ENCODE peak calls at places on chromosomes 11 and 22, in seven cellular contexts. W is mesendoderm, Q is H9, F is neuronal stem cell, P is IMR-90, R is H1, O is mesenchymal stem cell. G is an unnamed sample.
A peak's percentile ranks its signal among the peaks of the same experiment; 100 is the strongest.

GRCh38 chr11:31812392-31813241 is 1.5 kb upstream of the PAX6 start:
- DNase-seq in R (no peak), P (no peak), F (no peak), W (peak; percentile 59), Q (no peak), O (peak; percentile 31), G (peak; percentile 25)

GRCh38 chr11:45751430-45751829 is 53.5 kb upstream of the SLC35C1 start:
- DNase-seq in P (no peak), Q (peak; percentile 55), W (peak; percentile 88), F (peak; percentile 73), R (no peak), O (no peak), G (no peak)

GRCh38 chr11:8218840-8219239 is 44.8 kb downstream of the LMO1 start:
- DNase-seq in F (no peak), O (no peak), R (no peak), P (no peak), Q (peak; percentile 60), W (no peak), G (no peak)

GRCh38 chr11:86938900-86939880 is 16.0 kb downstream of the FZD4 start:
- DNase-seq in R (no peak), O (peak; percentile 71), W (peak; percentile 77), Q (no peak), P (peak; percentile 68), F (peak; percentile 44), G (peak; percentile 82)

GRCh38 chr11:19101803-19102520 is 15.0 kb upstream of the ZDHHC13 start:
- DNase-seq in O (peak; percentile 25), R (no peak), P (no peak), W (no peak), F (no peak), Q (no peak), G (no peak)

GRCh38 chr22:37232140-37232998 is 11.7 kb downstream of the RAC2 start:
- DNase-seq in R (no peak), W (no peak), F (no peak), Q (no peak), O (no peak), P (no peak), G (no peak)

GRCh38 chr11:327581-327923 is 6.9 kb upstream of the IFITM3 start:
- DNase-seq in Q (no peak), O (no peak), P (no peak), R (no peak), F (no peak), W (no peak), G (no peak)

GRCh38 chr11:22539851-22540376 is 85.7 kb downstream of the FANCF start:
- DNase-seq in R (no peak), F (peak; percentile 4), W (peak; percentile 32), O (peak; percentile 18), P (peak; percentile 28), Q (no peak), G (no peak)

GRCh38 chr11:6926208-6927029 is at the start of gene ZNF215:
- DNase-seq in P (peak; percentile 81), O (peak; percentile 90), W (peak; percentile 97), R (peak; percentile 71), Q (peak; percentile 97), F (peak; percentile 78), G (peak; percentile 82)

GRCh38 chr11:125371451-125371935 is 124.6 kb downstream of the FEZ1 start:
- DNase-seq in W (peak; percentile 98), O (no peak), P (no peak), F (peak; percentile 79), R (peak; percentile 68), Q (peak; percentile 95), G (no peak)

GRCh38 chr11:9601041-9601875 is 27.8 kb downstream of the WEE1 start:
- DNase-seq in O (peak; percentile 82), W (peak; percentile 94), F (no peak), Q (peak; percentile 69), R (no peak), P (peak; percentile 89), G (no peak)

DNA sequence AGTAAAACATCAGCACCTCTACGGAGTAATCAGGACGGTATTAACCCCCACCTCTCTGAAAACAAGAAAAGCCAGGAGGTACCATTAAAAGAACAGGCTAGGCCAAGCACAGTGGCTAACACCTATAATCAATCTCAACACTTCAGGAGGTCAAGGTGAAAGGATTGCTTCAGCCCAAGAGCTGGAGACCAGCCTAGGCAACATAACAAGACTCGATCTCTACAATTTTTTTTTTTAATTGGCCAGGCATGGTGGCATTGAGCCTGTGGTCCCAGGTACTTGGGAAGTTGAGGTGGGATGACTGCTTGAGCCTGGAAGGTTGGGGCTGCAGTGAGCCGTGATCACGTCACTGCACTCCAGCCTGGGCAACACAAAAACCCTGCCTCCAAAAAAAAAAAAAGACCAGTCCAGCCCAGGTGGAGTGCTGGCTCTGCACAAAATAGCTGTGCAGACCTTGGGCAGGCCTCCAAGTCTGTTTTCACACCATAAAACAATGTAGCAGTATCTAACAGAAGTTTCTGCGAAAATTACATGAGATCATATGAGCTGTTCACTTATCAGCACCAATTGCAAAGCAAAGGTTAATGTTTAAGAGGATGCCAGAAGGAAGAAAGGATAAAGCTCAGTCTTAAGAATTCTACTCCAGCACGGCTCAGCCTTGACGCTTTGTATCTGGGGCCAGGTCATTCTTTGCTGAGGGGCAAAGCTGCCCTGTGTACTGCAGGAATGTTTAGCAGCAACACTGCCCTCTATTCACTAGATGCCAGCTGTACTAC is 14.8 kb downstream of the CHKA start:
- DNase-seq in F (no peak), Q (no peak), P (no peak), W (no peak), O (no peak), R (no peak), G (no peak)
- H2BK5ac ChIP-seq in F (no peak overlapping the region), Q (no peak overlapping the region), P (no peak overlapping the region), W (no peak overlapping the region), O (no peak overlapping the region), R (peak overlapping the region; percentile 35), G (no peak overlapping the region)

DNA sequence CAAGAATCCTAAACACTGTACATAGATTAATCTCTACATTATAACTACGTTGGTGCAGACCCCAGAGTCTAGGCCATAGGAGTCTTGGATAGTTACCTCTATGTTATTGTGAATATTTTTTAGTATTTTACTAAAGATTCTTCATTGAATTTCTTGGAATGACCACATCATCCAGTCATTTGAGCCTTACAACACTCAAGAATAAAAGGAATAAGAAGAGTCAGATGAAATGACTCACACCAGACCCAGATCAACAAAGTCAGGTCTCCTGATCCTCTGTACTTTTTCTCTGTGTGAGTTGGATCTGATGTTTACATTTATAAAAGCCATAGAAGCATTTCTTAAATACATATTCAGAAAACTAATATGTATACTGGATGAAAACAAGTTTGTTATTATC is 179.2 kb upstream of the ARHGAP20 start:
- DNase-seq in W (no peak), Q (no peak), O (peak; percentile 44), P (peak; percentile 89), R (no peak), F (no peak), G (no peak)
- H2BK120ac ChIP-seq in W (no peak overlapping the region), Q (no peak overlapping the region), O (no peak overlapping the region), P (no peak overlapping the region), R (no peak overlapping the region), F (no peak overlapping the region), G (no peak overlapping the region)

GRCh38 chr11:74815966-74816365 is 67.3 kb downstream of the RNF169 start:
- DNase-seq in P (no peak), F (peak; percentile 3), R (no peak), O (no peak), Q (no peak), W (peak; percentile 65), G (peak; percentile 26)
- H2BK5ac ChIP-seq in P (no peak overlapping the region), F (no peak overlapping the region), R (no peak overlapping the region), O (no peak overlapping the region), Q (no peak overlapping the region), W (no peak overlapping the region), G (no peak overlapping the region)

GRCh38 chr22:48492371-48493320 is 1335.0 kb downstream of the BRD1 start:
- DNase-seq in W (peak; percentile 94), R (no peak), O (peak; percentile 65), Q (peak; percentile 78), P (peak; percentile 57), F (peak; percentile 67), G (peak; percentile 53)
- H2BK120ac ChIP-seq in W (no peak overlapping the region), R (no peak overlapping the region), O (no peak overlapping the region), Q (no peak overlapping the region), P (no peak overlapping the region), F (no peak overlapping the region), G (no peak overlapping the region)

DNA sequence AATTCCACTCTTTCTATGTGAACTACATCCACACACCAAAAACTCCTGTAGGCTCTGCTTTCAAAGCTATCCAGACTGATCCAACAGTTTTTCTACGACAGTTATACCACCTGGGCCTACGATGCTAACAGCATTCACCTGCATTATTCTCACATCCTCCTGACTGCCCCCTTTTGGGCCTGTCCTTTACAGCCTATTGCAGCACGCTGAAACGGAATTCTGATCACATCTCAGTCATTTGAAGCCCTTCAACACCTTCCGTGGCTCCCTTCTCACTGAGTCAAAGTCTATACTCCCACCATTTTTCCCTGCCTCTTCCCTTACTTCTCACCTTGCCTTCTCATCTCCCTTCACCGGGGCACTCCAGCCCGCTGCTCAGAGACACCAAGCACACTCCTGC is 791.3 kb upstream of the KIRREL3 start:
- DNase-seq in Q (peak; percentile 59), O (no peak), W (peak; percentile 45), P (no peak), F (no peak), R (no peak), G (no peak)
- H2BK5ac ChIP-seq in Q (no peak overlapping the region), O (no peak overlapping the region), W (peak overlapping the region; percentile 78), P (no peak overlapping the region), F (no peak overlapping the region), R (no peak overlapping the region), G (no peak overlapping the region)

DNA sequence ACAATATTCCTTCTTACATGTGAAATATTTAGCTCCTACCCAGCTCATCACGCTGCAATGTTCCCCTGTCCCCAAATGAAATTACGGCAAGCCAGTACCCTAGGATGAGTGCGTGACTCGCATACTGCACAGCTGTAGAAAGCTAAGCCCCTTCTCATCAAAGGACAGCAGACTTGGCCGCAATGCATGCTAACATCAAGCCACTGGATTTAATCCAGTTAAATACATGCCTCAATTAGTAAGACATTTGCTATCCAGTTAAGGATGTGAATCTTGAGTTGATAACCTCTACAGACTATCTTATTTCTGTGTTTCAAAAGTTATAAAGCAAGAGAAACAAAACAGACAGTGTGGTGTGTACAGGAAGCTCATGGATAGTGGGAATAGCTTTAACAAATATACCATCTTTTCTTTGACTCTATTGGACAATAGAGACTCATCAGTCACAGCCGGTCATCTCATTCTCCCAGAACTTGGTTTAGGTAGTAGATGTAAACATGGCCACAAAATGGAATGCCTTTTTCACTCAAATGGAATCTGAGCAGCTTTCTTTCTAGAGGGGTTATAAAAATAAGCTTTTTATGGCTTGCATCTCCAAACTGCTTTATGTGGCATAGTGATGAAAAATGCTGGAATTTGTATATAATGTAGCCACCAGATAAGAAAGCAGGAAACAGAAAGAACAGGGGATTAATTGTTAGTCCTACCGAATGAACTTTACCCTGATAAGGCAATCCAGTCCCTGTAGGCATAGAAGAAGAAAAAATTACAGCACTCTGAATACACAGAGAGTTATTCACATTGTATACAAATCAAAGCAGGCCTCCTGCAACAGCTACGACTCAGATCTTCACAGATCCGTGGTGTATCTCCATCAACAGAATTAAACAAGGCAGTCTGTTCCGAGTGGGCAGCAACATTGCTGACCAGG is 224.1 kb downstream of the CADM1 start:
- DNase-seq in P (peak; percentile 91), F (no peak), O (peak; percentile 61), Q (no peak), R (no peak), W (no peak), G (no peak)
- H2BK120ac ChIP-seq in P (peak overlapping the region; percentile 90), F (no peak overlapping the region), O (no peak overlapping the region), Q (no peak overlapping the region), R (no peak overlapping the region), W (no peak overlapping the region), G (no peak overlapping the region)

DNA sequence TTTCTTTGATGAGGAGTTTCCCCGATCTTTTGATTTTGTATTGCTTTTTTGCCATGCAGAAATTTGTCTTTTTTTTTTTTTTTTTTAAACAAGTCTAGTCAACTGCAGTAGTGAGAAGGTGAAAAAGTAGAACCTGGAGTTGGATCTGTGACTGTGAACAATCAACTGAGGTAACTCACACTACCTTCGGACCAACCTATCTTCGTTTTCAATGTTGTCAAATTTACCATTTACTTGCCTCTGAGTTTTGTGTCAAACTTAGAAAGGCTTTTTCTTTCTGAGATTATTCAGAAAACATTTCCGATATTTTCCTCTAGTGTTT is 20.5 kb downstream of the KLHL22 start:
- DNase-seq in F (no peak), Q (no peak), O (no peak), P (no peak), R (no peak), W (no peak), G (no peak)
- H2BK5ac ChIP-seq in F (no peak overlapping the region), Q (no peak overlapping the region), O (no peak overlapping the region), P (no peak overlapping the region), R (no peak overlapping the region), W (no peak overlapping the region), G (no peak overlapping the region)